ENCODE peak calls at places on chromosomes 12 and 14, in six cellular contexts. K, C, X, I, F and S are unnamed samples.

GRCh38 chr12:49537231-49537708 is 1.6 kb upstream of the KCNH3 start:
- DNase-seq in C (no peak), X (no peak), I (no peak), K (no peak), F (no peak), S (no peak)

GRCh38 chr12:40907115-40907521 is 214.9 kb downstream of the CNTN1 start:
- DNase-seq in F (no peak), K (no peak), C (no peak), X (peak), I (no peak), S (no peak)

GRCh38 chr12:1318327-1319031 is 275.9 kb downstream of the FBXL14 start:
- DNase-seq in I (peak), K (no peak), C (no peak), X (peak), F (no peak), S (no peak)

GRCh38 chr14:99971087-99971928 is 93.9 kb upstream of the EVL start:
- DNase-seq in I (peak), K (peak), X (no peak), C (peak), F (peak), S (no peak)

GRCh38 chr12:120755269-120755668 is 29.6 kb downstream of the ACADS start:
- DNase-seq in C (no peak), F (no peak), I (no peak), K (no peak), X (no peak), S (no peak)

GRCh38 chr12:71636704-71637115 is 26.9 kb downstream of the ZFC3H1 start:
- DNase-seq in F (no peak), C (no peak), X (peak), K (no peak), I (peak), S (peak)

GRCh38 chr12:95836185-95836609 is 22.6 kb upstream of the SNRPF start:
- DNase-seq in F (no peak), C (no peak), X (no peak), K (no peak), I (peak), S (peak)

GRCh38 chr14:95054346-95055280 is 102.7 kb downstream of the DICER1 start:
- DNase-seq in X (no peak), C (no peak), I (no peak), K (no peak), F (no peak), S (no peak)

GRCh38 chr14:32457213-32457920 is 128.3 kb downstream of the AKAP6 start:
- DNase-seq in C (no peak), F (no peak), X (no peak), K (no peak), I (no peak), S (no peak)

GRCh38 chr12:71223139-71223538 is 65.3 kb upstream of the TSPAN8 start:
- DNase-seq in X (peak), I (no peak), F (no peak), K (no peak), C (no peak), S (no peak)

GRCh38 chr14:69559581-69560011 is 15.1 kb downstream of the CCDC177 start:
- DNase-seq in X (no peak), I (peak), K (no peak), F (no peak), C (no peak), S (no peak)

GRCh38 chr12:98198261-98198982 is 317.0 kb upstream of the TMPO start:
- DNase-seq in X (no peak), C (no peak), I (no peak), K (no peak), F (no peak), S (no peak)

GRCh38 chr12:107372229-107372658 is 278.9 kb upstream of the CRY1 start:
- DNase-seq in F (peak), X (no peak), I (no peak), K (peak), C (no peak), S (no peak)

GRCh38 chr12:10184261-10184843 is 5.5 kb downstream of the TMEM52B start:
- DNase-seq in F (no peak), K (no peak), I (no peak), C (no peak), X (no peak), S (no peak)

GRCh38 chr14:75456069-75457023 is 28.5 kb downstream of the JDP2 start:
- DNase-seq in C (no peak), F (no peak), X (no peak), I (no peak), K (no peak), S (no peak)

GRCh38 chr14:88546621-88547385 is 8.0 kb downstream of the PTPN21 start:
- DNase-seq in F (no peak), C (no peak), X (no peak), I (no peak), K (no peak), S (no peak)

GRCh38 chr14:101078105-101078891 is 174.8 kb upstream of the RTL1 start:
- DNase-seq in F (no peak), C (no peak), I (no peak), X (no peak), K (no peak), S (no peak)

GRCh38 chr14:87411370-87411769 is 581.6 kb downstream of the GALC start:
- DNase-seq in I (no peak), K (no peak), C (no peak), F (no peak), X (no peak), S (no peak)

GRCh38 chr14:34851395-34851794 is 23.8 kb downstream of the BAZ1A start:
- DNase-seq in I (no peak), C (no peak), X (no peak), K (no peak), F (no peak), S (no peak)

GRCh38 chr12:103677905-103678304 is 90.8 kb downstream of the STAB2 start:
- DNase-seq in K (no peak), I (no peak), C (no peak), F (no peak), X (no peak), S (no peak)